ENCODE peak calls at places on chromosomes 2 and 18, in eight cellular contexts. Y is astrocyte of the spinal cord, O is AG04450, Q is cardiac fibroblast, V is SJSA1, E is upper lobe of right lung, L is hepatocyte, C is psoas muscle. P is an unnamed sample.

GRCh38 chr2:47310801-47311560 is 92.0 kb upstream of the MSH2 start:
- DNase-seq in E (no peak), O (no peak), L (no peak), Y (no peak), V (no peak), Q (no peak), C (no peak), P (no peak)

GRCh38 chr2:43124667-43125057 is 101.7 kb downstream of the ZFP36L2 start:
- DNase-seq in L (peak; percentile 2), Y (no peak), Q (no peak), C (no peak), V (no peak), E (peak; percentile 54), O (no peak), P (no peak)

GRCh38 chr2:69138247-69138754 is 125.3 kb downstream of the ANTXR1 start:
- DNase-seq in L (no peak), E (no peak), C (no peak), Q (peak; percentile 90), Y (peak; percentile 85), O (peak; percentile 41), V (peak; percentile 50), P (no peak)

GRCh38 chr2:46690825-46691224 is 211.5 kb downstream of the TMEM247 start:
- DNase-seq in Y (peak; percentile 67), C (no peak), Q (peak; percentile 90), E (no peak), V (peak; percentile 78), L (no peak), O (peak; percentile 61), P (no peak)

GRCh38 chr2:102080451-102081054 is 62.0 kb upstream of the IL1R1 start:
- DNase-seq in L (no peak), V (no peak), Y (peak; percentile 69), Q (peak; percentile 74), E (no peak), O (no peak), C (no peak), P (no peak)

GRCh38 chr2:9238927-9239326 is 32.3 kb downstream of the ASAP2 start:
- DNase-seq in V (no peak), L (no peak), O (no peak), E (no peak), Q (no peak), C (no peak), Y (no peak), P (peak; percentile 29)

GRCh38 chr18:3213231-3214059 is 6.3 kb downstream of the MYOM1 start:
- DNase-seq in O (no peak), C (no peak), E (no peak), Y (peak; percentile 12), L (no peak), Q (peak; percentile 30), V (no peak), P (no peak)

GRCh38 chr18:11147962-11148654 is 1.3 kb downstream of the PIEZO2 start:
- DNase-seq in Q (no peak), V (no peak), L (no peak), O (no peak), Y (no peak), E (no peak), C (no peak), P (no peak)

GRCh38 chr18:2536493-2536892 is 34.8 kb downstream of the METTL4 start:
- DNase-seq in E (no peak), Y (peak; percentile 64), C (no peak), O (no peak), Q (peak; percentile 78), V (peak; percentile 49), L (peak; percentile 44), P (no peak)

GRCh38 chr2:6872412-6872811 is 5.2 kb upstream of the RSAD2 start:
- DNase-seq in Q (no peak), Y (no peak), V (no peak), L (no peak), C (no peak), O (no peak), E (no peak), P (no peak)

GRCh38 chr18:57974585-57974984 is 69.4 kb upstream of the NEDD4L start:
- DNase-seq in Q (no peak), O (no peak), Y (no peak), C (no peak), E (no peak), V (no peak), L (no peak), P (no peak)

GRCh38 chr2:163132850-163133249 is 294.3 kb upstream of the KCNH7 start:
- DNase-seq in E (no peak), C (no peak), V (no peak), Q (peak; percentile 35), O (no peak), Y (peak; percentile 35), L (no peak), P (no peak)

GRCh38 chr18:56650056-56650455 is 1.1 kb upstream of the WDR7 start:
- DNase-seq in Q (no peak), Y (no peak), L (no peak), C (no peak), E (no peak), O (no peak), V (no peak), P (no peak)

GRCh38 chr2:525021-525420 is 152.2 kb downstream of the TMEM18 start:
- DNase-seq in Q (no peak), L (no peak), E (no peak), O (no peak), C (no peak), V (no peak), Y (no peak), P (peak; percentile 32)

GRCh38 chr2:157572725-157573124 is 55.9 kb downstream of the ACVR1C start:
- DNase-seq in C (no peak), L (no peak), V (no peak), Y (no peak), O (no peak), Q (no peak), E (no peak), P (no peak)

GRCh38 chr2:230913406-230913805 is 11.6 kb downstream of the GPR55 start:
- DNase-seq in O (no peak), C (no peak), E (peak; percentile 38), Q (peak; percentile 37), V (peak; percentile 25), Y (no peak), L (peak; percentile 51), P (no peak)

GRCh38 chr2:150606380-150607060 is 119.1 kb upstream of the RND3 start:
- DNase-seq in Q (no peak), V (no peak), L (no peak), E (no peak), C (no peak), O (no peak), Y (no peak), P (no peak)

GRCh38 chr2:71466301-71467179 is 13.2 kb downstream of the DYSF start:
- DNase-seq in Q (peak; percentile 48), C (peak; percentile 86), L (peak; percentile 25), E (peak; percentile 71), Y (no peak), V (peak; percentile 68), O (no peak), P (peak; percentile 84)

GRCh38 chr2:129462349-129462748 is 517.1 kb upstream of the RAB6C start:
- DNase-seq in Y (no peak), L (no peak), Q (no peak), V (no peak), C (no peak), E (no peak), O (no peak), P (no peak)

GRCh38 chr2:27720004-27720551 is 51.4 kb upstream of the MRPL33 start:
- DNase-seq in L (peak; percentile 86), C (no peak), O (peak; percentile 85), V (peak; percentile 89), E (no peak), Y (peak; percentile 94), Q (peak; percentile 96), P (no peak)

GRCh38 chr2:215727507-215728503 is 285.5 kb downstream of the MREG start:
- DNase-seq in V (no peak), L (no peak), E (no peak), Q (peak; percentile 87), C (no peak), Y (no peak), O (no peak), P (no peak)

GRCh38 chr2:188333751-188334524 is 42.3 kb downstream of the GULP1 start:
- DNase-seq in O (no peak), E (no peak), V (no peak), Q (peak; percentile 45), L (no peak), C (no peak), Y (no peak), P (no peak)
- H3K4me3 ChIP-seq in O (no peak overlapping the region), E (peak overlapping the region; percentile 28), V (no peak overlapping the region), Q (no peak overlapping the region), L (no peak overlapping the region), C (peak overlapping the region; percentile 33), Y (no peak overlapping the region), P (no peak overlapping the region)

GRCh38 chr18:21099442-21099841 is 12.2 kb downstream of the ROCK1 start:
- DNase-seq in Q (no peak), O (no peak), V (no peak), E (no peak), Y (no peak), C (no peak), L (no peak), P (no peak)

GRCh38 chr18:21096760-21097159 is 14.9 kb downstream of the ROCK1 start:
- DNase-seq in V (no peak), O (no peak), L (no peak), Q (no peak), Y (no peak), C (no peak), E (no peak), P (no peak)

GRCh38 chr18:21100141-21100540 is 11.5 kb downstream of the ROCK1 start:
- DNase-seq in Q (no peak), C (no peak), V (no peak), O (no peak), Y (peak; percentile 19), E (no peak), L (no peak), P (no peak)

GRCh38 chr18:21101172-21101571 is 10.4 kb downstream of the ROCK1 start:
- DNase-seq in V (no peak), O (no peak), E (no peak), C (no peak), Y (no peak), Q (no peak), L (no peak), P (no peak)

GRCh38 chr18:21100678-21101077 is 10.9 kb downstream of the ROCK1 start:
- DNase-seq in L (no peak), V (no peak), E (no peak), C (no peak), Y (no peak), O (no peak), Q (no peak), P (no peak)
- H3K4me3 ChIP-seq in L (no peak overlapping the region), V (no peak overlapping the region), E (no peak overlapping the region), C (no peak overlapping the region), Y (no peak overlapping the region), O (no peak overlapping the region), Q (no peak overlapping the region), P (no peak overlapping the region)

DNA sequence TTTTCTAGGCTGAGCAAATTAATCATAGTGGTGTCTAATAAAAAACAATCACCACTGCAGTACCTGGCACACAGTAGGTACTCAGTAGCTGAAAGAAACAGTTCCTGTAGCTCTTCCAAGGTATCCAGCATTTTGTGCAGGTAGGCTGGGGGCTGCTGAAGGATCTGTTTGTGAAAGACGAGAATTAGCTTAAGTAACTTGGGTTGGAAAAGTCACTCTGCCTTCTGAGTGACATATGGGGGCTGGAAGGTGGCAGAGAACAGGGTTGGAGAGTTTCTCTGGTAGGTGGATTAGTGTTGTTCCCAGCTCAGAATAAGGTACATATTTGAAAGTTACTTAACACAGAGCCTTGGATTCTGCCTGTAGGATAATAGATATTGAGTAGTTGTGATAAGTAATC is 72.8 kb downstream of the FMNL2 start:
- DNase-seq in L (no peak), C (no peak), E (no peak), O (no peak), Y (no peak), Q (no peak), V (no peak), P (no peak)
- H3K4me3 ChIP-seq in L (no peak overlapping the region), C (peak overlapping the region; percentile 40), E (no peak overlapping the region), O (no peak overlapping the region), Y (no peak overlapping the region), Q (no peak overlapping the region), V (no peak overlapping the region), P (no peak overlapping the region)

GRCh38 chr18:5895886-5896740 is 791 bp upstream of the TMEM200C start:
- DNase-seq in V (peak; percentile 74), Q (no peak), E (peak; percentile 71), O (no peak), C (peak; percentile 61), L (peak; percentile 69), Y (peak; percentile 77), P (peak; percentile 87)
- H3K4me3 ChIP-seq in V (peak overlapping the region; percentile 72), Q (no peak overlapping the region), E (peak overlapping the region; percentile 44), O (peak overlapping the region; percentile 74), C (peak overlapping the region; percentile 54), L (peak overlapping the region; percentile 80), Y (peak overlapping the region; percentile 65), P (peak overlapping the region; percentile 18)